ENCODE peak calls at places on chromosome 5, in five cellular contexts. A is cardiac fibroblast, B is body of pancreas, T is uterus, Q is stomach. Y is an unnamed sample.

GRCh38 chr5:181028032-181028819 is 11.8 kb upstream of the BTNL9 start:
- DNase-seq in A (no peak), B (peak), T (no peak), Q (no peak), Y (no peak)

GRCh38 chr5:61466017-61466416 is 134.0 kb downstream of the ZSWIM6 start:
- DNase-seq in A (no peak), B (no peak), T (no peak), Q (no peak), Y (no peak)

GRCh38 chr5:178589180-178590140 is 733 bp downstream of the COL23A1 start:
- DNase-seq in A (peak), B (peak), T (no peak), Q (no peak), Y (no peak)

GRCh38 chr5:173680660-173681242 is 64.3 kb upstream of the BOD1 start:
- DNase-seq in A (peak), B (peak), T (no peak), Q (no peak), Y (no peak)

GRCh38 chr5:152246401-152246800 is 158.7 kb downstream of the NMUR2 start:
- DNase-seq in A (peak), B (no peak), T (no peak), Q (peak), Y (no peak)

GRCh38 chr5:174433098-174433497 is 291.3 kb upstream of the MSX2 start:
- DNase-seq in A (no peak), B (no peak), T (no peak), Q (no peak), Y (no peak)

GRCh38 chr5:134567651-134568338 is 42.3 kb downstream of the JADE2 start:
- DNase-seq in A (peak), B (no peak), T (peak), Q (no peak), Y (no peak)

GRCh38 chr5:96565843-96566242 is 96.3 kb upstream of the CAST start:
- DNase-seq in A (peak), B (no peak), T (no peak), Q (no peak), Y (peak)

GRCh38 chr5:123035950-123036390 is 555 bp downstream of the PPIC start:
- DNase-seq in A (peak), B (peak), T (peak), Q (peak), Y (peak)

GRCh38 chr5:172303090-172303995 is 19.8 kb upstream of the UBTD2 start:
- DNase-seq in A (peak), B (no peak), T (no peak), Q (no peak), Y (no peak)

GRCh38 chr5:172302047-172302710 is 18.6 kb upstream of the UBTD2 start:
- DNase-seq in A (no peak), B (no peak), T (no peak), Q (no peak), Y (no peak)

GRCh38 chr5:172294831-172295230 is 11.3 kb upstream of the UBTD2 start:
- DNase-seq in A (no peak), B (no peak), T (no peak), Q (no peak), Y (no peak)

GRCh38 chr5:172303996-172304335 is 20.4 kb upstream of the UBTD2 start:
- DNase-seq in A (no peak), B (no peak), T (no peak), Q (no peak), Y (no peak)

GRCh38 chr5:172299916-172300439 is 16.4 kb upstream of the UBTD2 start:
- DNase-seq in A (peak), B (no peak), T (no peak), Q (no peak), Y (peak)
- H3K4me3 ChIP-seq in A (no peak), B (no peak), T (no peak), Q (no peak), Y (no peak)

GRCh38 chr5:141952030-141952429 is 6.0 kb downstream of the PCDH12 start:
- DNase-seq in A (no peak), B (no peak), T (no peak), Q (no peak), Y (peak)
- H3K4me3 ChIP-seq in A (no peak), B (no peak), T (no peak), Q (no peak), Y (no peak)

GRCh38 chr5:1759378-1759970 is 40.2 kb downstream of the MRPL36 start:
- DNase-seq in A (no peak), B (no peak), T (no peak), Q (peak), Y (no peak)

GRCh38 chr5:1757511-1757910 is 42.1 kb downstream of the MRPL36 start:
- DNase-seq in A (no peak), B (no peak), T (no peak), Q (peak), Y (peak)

GRCh38 chr5:1760656-1761452 is 38.8 kb downstream of the MRPL36 start:
- DNase-seq in A (no peak), B (no peak), T (no peak), Q (peak), Y (peak)

GRCh38 chr5:1761453-1761755 is 38.2 kb downstream of the MRPL36 start:
- DNase-seq in A (no peak), B (no peak), T (no peak), Q (no peak), Y (no peak)

DNA sequence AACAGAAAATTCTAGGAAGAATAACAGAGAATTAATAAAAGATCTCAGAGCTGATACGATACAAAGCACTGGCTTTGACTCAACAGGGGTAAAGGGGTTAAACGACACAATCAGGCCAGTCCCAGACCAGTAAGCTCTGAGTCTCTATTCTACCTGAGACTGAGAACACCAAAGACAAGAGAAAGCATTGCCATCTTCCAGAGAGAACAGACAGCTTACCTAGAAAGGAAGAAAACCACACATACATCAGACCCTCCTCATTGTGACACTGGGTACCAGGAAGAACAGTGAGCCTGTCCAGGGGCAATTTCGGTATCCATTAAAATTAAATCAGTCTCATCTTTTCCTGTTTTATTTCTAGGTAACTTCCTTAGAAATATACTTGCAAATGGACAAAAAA is 41.1 kb downstream of the MRPL36 start:
- DNase-seq in A (no peak), B (no peak), T (no peak), Q (no peak), Y (no peak)
- H3K4me3 ChIP-seq in A (no peak), B (no peak), T (no peak), Q (no peak), Y (no peak)

GRCh38 chr5:17146280-17146841 is 71.1 kb upstream of the BASP1 start:
- DNase-seq in A (no peak), B (no peak), T (no peak), Q (no peak), Y (no peak)
- H3K4me3 ChIP-seq in A (no peak), B (no peak), T (no peak), Q (no peak), Y (no peak)

GRCh38 chr5:23013395-23013994 is 160.4 kb upstream of the CDH12 start:
- DNase-seq in A (no peak), B (no peak), T (no peak), Q (no peak), Y (no peak)
- H3K4me3 ChIP-seq in A (no peak), B (no peak), T (peak), Q (peak), Y (no peak)

GRCh38 chr5:44538831-44539539 is 149.8 kb upstream of the FGF10 start:
- DNase-seq in A (no peak), B (no peak), T (peak), Q (no peak), Y (no peak)
- H3K4me3 ChIP-seq in A (no peak), B (no peak), T (no peak), Q (no peak), Y (no peak)

Y was measured in SJSA1.